ENCODE peak calls at places on chromosomes 7 and 10, in nine cellular contexts. S is cardiac septum; U is CD8-positive, alpha-beta memory T cell; L is fibroblast of mammary gland; J is activated CD4-positive, alpha-beta T cell treated with anti-CD3 and anti-CD28 coated beads, Interleukin-2, amount 50 U/mL, for 1 hour; D is effector CD8-positive, alpha-beta T cell; I is stimulated activated CD4-positive, alpha-beta T cell treated with anti-CD3 and anti-CD28 coated beads, Interleukin-4, amount 100 ng/mL, for 4 hours; G is ELR; Z is left colon. K is an unnamed sample.

GRCh38 chr10:83536426-83536825 is 602.9 kb upstream of the GHITM start:
- DNase-seq in S (no peak), U (no peak), L (no peak), J (no peak), D (no peak), I (no peak), G (no peak), Z (no peak), K (no peak)

GRCh38 chr7:118974836-118975235 is 750.3 kb downstream of the ANKRD7 start:
- DNase-seq in S (no peak), U (no peak), L (no peak), J (no peak), D (no peak), I (no peak), G (no peak), Z (no peak), K (no peak)

GRCh38 chr7:6392712-6393666 is 54.8 kb downstream of the DAGLB start:
- DNase-seq in S (peak), U (no peak), L (peak), J (no peak), D (no peak), I (peak), G (peak), Z (peak), K (no peak)

GRCh38 chr10:29343607-29344038 is 54.8 kb downstream of the LYZL1 start:
- DNase-seq in S (no peak), U (no peak), L (peak), J (no peak), D (no peak), I (no peak), G (no peak), Z (no peak), K (no peak)

GRCh38 chr10:91935886-91936285 is 12.3 kb downstream of the BTAF1 start:
- DNase-seq in S (no peak), U (no peak), L (peak), J (no peak), D (no peak), I (no peak), G (peak), Z (no peak), K (no peak)

GRCh38 chr7:106377847-106378361 is 93.1 kb upstream of the NAMPT start:
- DNase-seq in S (no peak), U (no peak), L (no peak), J (no peak), D (no peak), I (no peak), G (no peak), Z (no peak), K (no peak)

GRCh38 chr7:77653572-77653971 is 42.7 kb upstream of the RSBN1L start:
- DNase-seq in S (no peak), U (no peak), L (no peak), J (no peak), D (no peak), I (no peak), G (no peak), Z (no peak), K (no peak)

GRCh38 chr10:69866688-69867461 is 65.2 kb downstream of the COL13A1 start:
- DNase-seq in S (no peak), U (no peak), L (peak), J (no peak), D (no peak), I (no peak), G (peak), Z (peak), K (no peak)

GRCh38 chr10:43202224-43202656 is 64.0 kb downstream of the CSGALNACT2 start:
- DNase-seq in S (peak), U (peak), L (peak), J (peak), D (no peak), I (peak), G (peak), Z (peak), K (no peak)

GRCh38 chr10:132542086-132542775 is 4.6 kb downstream of the INPP5A start:
- DNase-seq in S (no peak), U (no peak), L (no peak), J (no peak), D (no peak), I (no peak), G (no peak), Z (peak), K (no peak)

GRCh38 chr7:100021297-100021696 is 5.9 kb downstream of the ZKSCAN1 start:
- DNase-seq in S (no peak), U (no peak), L (no peak), J (no peak), D (no peak), I (no peak), G (no peak), Z (no peak), K (no peak)

GRCh38 chr7:114539575-114539974 is 125.0 kb downstream of the FOXP2 start:
- DNase-seq in S (no peak), U (no peak), L (peak), J (no peak), D (no peak), I (no peak), G (peak), Z (no peak), K (peak)

GRCh38 chr10:86900955-86901354 is 56.5 kb downstream of the MMRN2 start:
- DNase-seq in S (peak), U (no peak), L (peak), J (no peak), D (no peak), I (no peak), G (no peak), Z (peak), K (no peak)

GRCh38 chr10:13399236-13399635 is 51.1 kb upstream of the SEPHS1 start:
- DNase-seq in S (no peak), U (no peak), L (no peak), J (no peak), D (no peak), I (no peak), G (no peak), Z (no peak), K (peak)

GRCh38 chr7:91557789-91558396 is 293.7 kb downstream of the FZD1 start:
- DNase-seq in S (no peak), U (no peak), L (peak), J (no peak), D (no peak), I (no peak), G (peak), Z (no peak), K (peak)